ENCODE peak calls at places on chromosomes 1 and 21, in ten cellular contexts. One of them, this sample, is unnamed.

GRCh38 chr1:31645274-31645568 is 545 bp upstream of the PEF1 start:
- DNase-seq in psoas muscle: no peak
- DNase-seq in GM23248: no peak
- DNase-seq in HL-60: no peak
- DNase-seq in fibroblast of lung: no peak
- DNase-seq in gastrocnemius medialis: no peak
- DNase-seq in cardiac muscle cell: no peak
- DNase-seq in aorta: no peak
- DNase-seq in CD4-positive, CD25-positive, alpha-beta regulatory T cell: no peak
- DNase-seq in Karpas-422: no peak
- DNase-seq in this sample: no peak

GRCh38 chr21:26127918-26128317 is 42.7 kb downstream of the APP start:
- DNase-seq in psoas muscle: no peak
- DNase-seq in GM23248: peak; percentile 81
- DNase-seq in HL-60: no peak
- DNase-seq in fibroblast of lung: peak; percentile 70
- DNase-seq in gastrocnemius medialis: no peak
- DNase-seq in cardiac muscle cell: no peak
- DNase-seq in aorta: no peak
- DNase-seq in CD4-positive, CD25-positive, alpha-beta regulatory T cell: no peak
- DNase-seq in Karpas-422: no peak
- DNase-seq in this sample: no peak

GRCh38 chr1:180185281-180185680 is 30.6 kb downstream of the QSOX1 start:
- DNase-seq in psoas muscle: no peak
- DNase-seq in GM23248: no peak
- DNase-seq in HL-60: no peak
- DNase-seq in fibroblast of lung: no peak
- DNase-seq in gastrocnemius medialis: no peak
- DNase-seq in cardiac muscle cell: no peak
- DNase-seq in aorta: peak; percentile 44
- DNase-seq in CD4-positive, CD25-positive, alpha-beta regulatory T cell: no peak
- DNase-seq in Karpas-422: no peak
- DNase-seq in this sample: no peak

GRCh38 chr1:233278621-233279020 is 16.9 kb downstream of the PCNX2 start:
- DNase-seq in psoas muscle: no peak
- DNase-seq in GM23248: no peak
- DNase-seq in HL-60: no peak
- DNase-seq in fibroblast of lung: no peak
- DNase-seq in gastrocnemius medialis: no peak
- DNase-seq in cardiac muscle cell: no peak
- DNase-seq in aorta: no peak
- DNase-seq in CD4-positive, CD25-positive, alpha-beta regulatory T cell: no peak
- DNase-seq in Karpas-422: peak; percentile 60
- DNase-seq in this sample: no peak

GRCh38 chr1:119768778-119769177 is at the start of gene HMGCS2:
- DNase-seq in psoas muscle: no peak
- DNase-seq in GM23248: no peak
- DNase-seq in HL-60: no peak
- DNase-seq in fibroblast of lung: no peak
- DNase-seq in gastrocnemius medialis: no peak
- DNase-seq in cardiac muscle cell: no peak
- DNase-seq in aorta: no peak
- DNase-seq in CD4-positive, CD25-positive, alpha-beta regulatory T cell: no peak
- DNase-seq in Karpas-422: no peak
- DNase-seq in this sample: no peak

GRCh38 chr1:86381223-86381622 is 14.9 kb downstream of the ODF2L start:
- DNase-seq in psoas muscle: no peak
- DNase-seq in GM23248: no peak
- DNase-seq in HL-60: no peak
- DNase-seq in fibroblast of lung: no peak
- DNase-seq in gastrocnemius medialis: no peak
- DNase-seq in cardiac muscle cell: no peak
- DNase-seq in aorta: no peak
- DNase-seq in CD4-positive, CD25-positive, alpha-beta regulatory T cell: no peak
- DNase-seq in Karpas-422: no peak
- DNase-seq in this sample: no peak

GRCh38 chr1:66261370-66261769 is 272.6 kb upstream of the SGIP1 start:
- DNase-seq in psoas muscle: no peak
- DNase-seq in GM23248: peak; percentile 62
- DNase-seq in HL-60: no peak
- DNase-seq in fibroblast of lung: no peak
- DNase-seq in gastrocnemius medialis: no peak
- DNase-seq in cardiac muscle cell: no peak
- DNase-seq in aorta: no peak
- DNase-seq in CD4-positive, CD25-positive, alpha-beta regulatory T cell: no peak
- DNase-seq in Karpas-422: no peak
- DNase-seq in this sample: peak; percentile 64

GRCh38 chr1:219324629-219325367 is 151.1 kb downstream of the LYPLAL1 start:
- DNase-seq in psoas muscle: no peak
- DNase-seq in GM23248: peak; percentile 96
- DNase-seq in HL-60: peak; percentile 10
- DNase-seq in fibroblast of lung: peak; percentile 99
- DNase-seq in gastrocnemius medialis: no peak
- DNase-seq in cardiac muscle cell: no peak
- DNase-seq in aorta: no peak
- DNase-seq in CD4-positive, CD25-positive, alpha-beta regulatory T cell: no peak
- DNase-seq in Karpas-422: no peak
- DNase-seq in this sample: peak; percentile 83

GRCh38 chr1:210292276-210292851 is 36.3 kb upstream of the HHAT start:
- DNase-seq in psoas muscle: peak; percentile 79
- DNase-seq in GM23248: peak; percentile 68
- DNase-seq in HL-60: no peak
- DNase-seq in fibroblast of lung: peak; percentile 45
- DNase-seq in gastrocnemius medialis: peak; percentile 38
- DNase-seq in cardiac muscle cell: peak; percentile 75
- DNase-seq in aorta: peak; percentile 81
- DNase-seq in CD4-positive, CD25-positive, alpha-beta regulatory T cell: no peak
- DNase-seq in Karpas-422: no peak
- DNase-seq in this sample: peak; percentile 95

GRCh38 chr21:28016571-28016970 is 976.1 kb downstream of the LTN1 start:
- DNase-seq in psoas muscle: no peak
- DNase-seq in GM23248: no peak
- DNase-seq in HL-60: no peak
- DNase-seq in fibroblast of lung: peak; percentile 16
- DNase-seq in gastrocnemius medialis: no peak
- DNase-seq in cardiac muscle cell: no peak
- DNase-seq in aorta: no peak
- DNase-seq in CD4-positive, CD25-positive, alpha-beta regulatory T cell: no peak
- DNase-seq in Karpas-422: no peak
- DNase-seq in this sample: no peak

DNA sequence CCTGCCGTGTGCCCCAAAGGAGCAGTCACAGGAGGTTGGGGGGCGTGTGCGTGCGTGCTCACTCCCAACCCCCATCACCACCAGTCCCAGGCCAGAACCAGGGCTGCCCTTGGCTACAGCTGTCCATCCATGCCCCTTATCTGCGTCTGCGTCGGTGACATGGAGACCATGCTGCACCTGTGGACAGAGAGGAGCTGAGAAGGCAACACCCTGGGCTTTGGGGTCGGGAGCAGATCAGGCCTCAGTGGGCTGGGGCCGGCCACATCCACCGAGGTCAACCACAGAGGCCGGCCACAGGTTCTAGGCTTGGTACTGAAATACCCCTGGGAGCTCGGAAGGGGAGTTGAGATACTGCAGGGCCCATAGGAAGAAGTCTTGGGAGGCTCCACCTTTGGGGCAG is 23.5 kb downstream of the COL6A1 start:
- DNase-seq in psoas muscle: no peak
- DNase-seq in GM23248: peak; percentile 14
- DNase-seq in HL-60: no peak
- DNase-seq in fibroblast of lung: no peak
- DNase-seq in gastrocnemius medialis: no peak
- DNase-seq in cardiac muscle cell: no peak
- DNase-seq in aorta: peak; percentile 75
- DNase-seq in CD4-positive, CD25-positive, alpha-beta regulatory T cell: no peak
- DNase-seq in Karpas-422: no peak
- DNase-seq in this sample: no peak
- H3K27me3 ChIP-seq in psoas muscle: no peaks in the 10 kb centered on the region
- H3K27me3 ChIP-seq in GM23248: no peaks in the 10 kb centered on the region
- H3K27me3 ChIP-seq in HL-60: no peaks in the 10 kb centered on the region
- H3K27me3 ChIP-seq in fibroblast of lung: no peaks in the 10 kb centered on the region
- H3K27me3 ChIP-seq in gastrocnemius medialis: no peaks in the 10 kb centered on the region
- H3K27me3 ChIP-seq in cardiac muscle cell: no peaks in the 10 kb centered on the region
- H3K27me3 ChIP-seq in aorta: no peaks in the 10 kb centered on the region
- H3K27me3 ChIP-seq in CD4-positive, CD25-positive, alpha-beta regulatory T cell: no peaks in the 10 kb centered on the region
- H3K27me3 ChIP-seq in Karpas-422: no peaks in the 10 kb centered on the region
- H3K27me3 ChIP-seq in this sample: no peaks in the 10 kb centered on the region

GRCh38 chr1:6177681-6178380 is 2.3 kb downstream of the CHD5 start:
- DNase-seq in psoas muscle: no peak
- DNase-seq in GM23248: no peak
- DNase-seq in HL-60: no peak
- DNase-seq in fibroblast of lung: no peak
- DNase-seq in gastrocnemius medialis: no peak
- DNase-seq in cardiac muscle cell: no peak
- DNase-seq in aorta: no peak
- DNase-seq in CD4-positive, CD25-positive, alpha-beta regulatory T cell: no peak
- DNase-seq in Karpas-422: no peak
- DNase-seq in this sample: no peak
- H3K27me3 ChIP-seq in psoas muscle: peaks cover 65% of the 10 kb centered on the region
- H3K27me3 ChIP-seq in GM23248: peaks cover 18% of the 10 kb centered on the region
- H3K27me3 ChIP-seq in HL-60: peaks cover 31% of the 10 kb centered on the region
- H3K27me3 ChIP-seq in fibroblast of lung: peaks cover 30% of the 10 kb centered on the region
- H3K27me3 ChIP-seq in gastrocnemius medialis: peaks cover 49% of the 10 kb centered on the region
- H3K27me3 ChIP-seq in cardiac muscle cell: peaks cover 87% of the 10 kb centered on the region
- H3K27me3 ChIP-seq in aorta: no peaks in the 10 kb centered on the region
- H3K27me3 ChIP-seq in CD4-positive, CD25-positive, alpha-beta regulatory T cell: peaks cover 12% of the 10 kb centered on the region
- H3K27me3 ChIP-seq in Karpas-422: no peaks in the 10 kb centered on the region
- H3K27me3 ChIP-seq in this sample: peaks cover 53% of the 10 kb centered on the region

GRCh38 chr1:153345187-153346066 is 3.2 kb downstream of the PGLYRP4 start:
- DNase-seq in psoas muscle: no peak
- DNase-seq in GM23248: no peak
- DNase-seq in HL-60: no peak
- DNase-seq in fibroblast of lung: no peak
- DNase-seq in gastrocnemius medialis: no peak
- DNase-seq in cardiac muscle cell: no peak
- DNase-seq in aorta: no peak
- DNase-seq in CD4-positive, CD25-positive, alpha-beta regulatory T cell: no peak
- DNase-seq in Karpas-422: no peak
- DNase-seq in this sample: no peak
- H3K27me3 ChIP-seq in psoas muscle: peaks cover 42% of the 10 kb centered on the region
- H3K27me3 ChIP-seq in GM23248: peaks cover 24% of the 10 kb centered on the region
- H3K27me3 ChIP-seq in HL-60: no peaks in the 10 kb centered on the region
- H3K27me3 ChIP-seq in fibroblast of lung: peaks cover 12% of the 10 kb centered on the region
- H3K27me3 ChIP-seq in gastrocnemius medialis: peaks cover 27% of the 10 kb centered on the region
- H3K27me3 ChIP-seq in cardiac muscle cell: no peaks in the 10 kb centered on the region
- H3K27me3 ChIP-seq in aorta: no peaks in the 10 kb centered on the region
- H3K27me3 ChIP-seq in CD4-positive, CD25-positive, alpha-beta regulatory T cell: no peaks in the 10 kb centered on the region
- H3K27me3 ChIP-seq in Karpas-422: no peaks in the 10 kb centered on the region
- H3K27me3 ChIP-seq in this sample: peaks cover 80% of the 10 kb centered on the region

GRCh38 chr1:30379684-30380624 is 343.4 kb downstream of the MATN1 start:
- DNase-seq in psoas muscle: no peak
- DNase-seq in GM23248: peak; percentile 89
- DNase-seq in HL-60: peak; percentile 11
- DNase-seq in fibroblast of lung: peak; percentile 78
- DNase-seq in gastrocnemius medialis: peak; percentile 18
- DNase-seq in cardiac muscle cell: peak; percentile 88
- DNase-seq in aorta: no peak
- DNase-seq in CD4-positive, CD25-positive, alpha-beta regulatory T cell: peak; percentile 55
- DNase-seq in Karpas-422: peak; percentile 91
- DNase-seq in this sample: peak; percentile 94
- H3K27me3 ChIP-seq in psoas muscle: peaks cover 3% of the 10 kb centered on the region
- H3K27me3 ChIP-seq in GM23248: no peaks in the 10 kb centered on the region
- H3K27me3 ChIP-seq in HL-60: no peaks in the 10 kb centered on the region
- H3K27me3 ChIP-seq in fibroblast of lung: no peaks in the 10 kb centered on the region
- H3K27me3 ChIP-seq in gastrocnemius medialis: no peaks in the 10 kb centered on the region
- H3K27me3 ChIP-seq in cardiac muscle cell: no peaks in the 10 kb centered on the region
- H3K27me3 ChIP-seq in aorta: no peaks in the 10 kb centered on the region
- H3K27me3 ChIP-seq in CD4-positive, CD25-positive, alpha-beta regulatory T cell: no peaks in the 10 kb centered on the region
- H3K27me3 ChIP-seq in Karpas-422: no peaks in the 10 kb centered on the region
- H3K27me3 ChIP-seq in this sample: peaks cover 4% of the 10 kb centered on the region

DNA sequence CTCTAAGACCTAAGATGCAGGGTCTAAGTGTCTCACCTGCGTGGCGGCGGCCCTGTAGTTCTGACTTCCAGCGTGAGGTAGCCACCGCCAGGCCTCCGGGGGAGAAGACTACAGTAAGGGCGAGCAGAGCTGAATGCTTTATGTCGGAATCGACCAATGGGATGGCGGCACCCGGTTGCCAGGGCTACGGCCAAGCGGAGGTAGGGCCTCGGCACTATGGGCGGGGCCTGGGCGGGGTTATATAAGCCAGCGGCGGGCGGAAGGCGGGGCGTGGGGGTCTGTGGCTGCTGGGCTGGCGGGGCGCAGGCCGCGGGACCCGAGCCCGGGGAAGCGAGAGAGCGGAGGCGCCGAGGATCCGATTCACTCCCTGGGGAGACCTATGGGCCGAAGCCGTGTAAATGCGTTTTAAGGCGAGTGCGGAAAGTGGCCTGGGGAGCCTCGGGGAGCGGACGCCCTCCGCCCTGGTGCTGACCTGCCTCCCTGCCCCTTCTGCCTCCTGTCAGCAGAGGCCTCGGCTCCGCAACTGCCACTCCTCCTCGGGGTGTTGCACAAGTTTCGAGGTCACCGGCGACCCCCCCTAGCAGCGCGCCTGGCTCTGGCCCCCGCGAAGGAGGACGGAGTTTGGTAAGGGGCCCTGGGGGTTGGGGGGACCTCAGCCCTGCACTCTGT is at the start of gene AZIN2:
- DNase-seq in psoas muscle: peak; percentile 98
- DNase-seq in GM23248: peak; percentile 96
- DNase-seq in HL-60: peak; percentile 84
- DNase-seq in fibroblast of lung: peak; percentile 92
- DNase-seq in gastrocnemius medialis: peak; percentile 94
- DNase-seq in cardiac muscle cell: peak; percentile 98
- DNase-seq in aorta: peak; percentile 100
- DNase-seq in CD4-positive, CD25-positive, alpha-beta regulatory T cell: peak; percentile 95
- DNase-seq in Karpas-422: peak; percentile 98
- DNase-seq in this sample: peak; percentile 98
- H3K27me3 ChIP-seq in psoas muscle: no peaks in the 10 kb centered on the region
- H3K27me3 ChIP-seq in GM23248: no peaks in the 10 kb centered on the region
- H3K27me3 ChIP-seq in HL-60: peaks cover 18% of the 10 kb centered on the region
- H3K27me3 ChIP-seq in fibroblast of lung: no peaks in the 10 kb centered on the region
- H3K27me3 ChIP-seq in gastrocnemius medialis: no peaks in the 10 kb centered on the region
- H3K27me3 ChIP-seq in cardiac muscle cell: peaks cover 34% of the 10 kb centered on the region
- H3K27me3 ChIP-seq in aorta: no peaks in the 10 kb centered on the region
- H3K27me3 ChIP-seq in CD4-positive, CD25-positive, alpha-beta regulatory T cell: peaks cover 2% of the 10 kb centered on the region
- H3K27me3 ChIP-seq in Karpas-422: no peaks in the 10 kb centered on the region
- H3K27me3 ChIP-seq in this sample: no peaks in the 10 kb centered on the region